ENCODE peak calls at places on chromosomes 2 and 18, in six cellular contexts. One of them, this sample, is unnamed.

GRCh38 chr2:83901322-83901721 is 557.8 kb downstream of the SUCLG1 start:
- DNase-seq in HFFc6: no peak
- DNase-seq in NCI-H2081: no peak
- DNase-seq in activated naive CD8-positive, alpha-beta T cell treated with anti-CD3 and anti-CD28 coated beads for 36 hours: no peak
- DNase-seq in T-helper 9 cell: no peak
- DNase-seq in nucleus accumbens: no peak
- DNase-seq in this sample: no peak

GRCh38 chr2:13308989-13309388 is 592.3 kb downstream of the TRIB2 start:
- DNase-seq in HFFc6: no peak
- DNase-seq in NCI-H2081: no peak
- DNase-seq in activated naive CD8-positive, alpha-beta T cell treated with anti-CD3 and anti-CD28 coated beads for 36 hours: no peak
- DNase-seq in T-helper 9 cell: no peak
- DNase-seq in nucleus accumbens: no peak
- DNase-seq in this sample: no peak

GRCh38 chr2:240991378-240992263 is 6.8 kb upstream of the SNED1 start:
- DNase-seq in HFFc6: peak
- DNase-seq in NCI-H2081: no peak
- DNase-seq in activated naive CD8-positive, alpha-beta T cell treated with anti-CD3 and anti-CD28 coated beads for 36 hours: no peak
- DNase-seq in T-helper 9 cell: no peak
- DNase-seq in nucleus accumbens: no peak
- DNase-seq in this sample: no peak

GRCh38 chr2:71082402-71083252 is 14.2 kb downstream of the NAGK start:
- DNase-seq in HFFc6: no peak
- DNase-seq in NCI-H2081: no peak
- DNase-seq in activated naive CD8-positive, alpha-beta T cell treated with anti-CD3 and anti-CD28 coated beads for 36 hours: peak
- DNase-seq in T-helper 9 cell: no peak
- DNase-seq in nucleus accumbens: no peak
- DNase-seq in this sample: peak

GRCh38 chr2:150062416-150062815 is 425.1 kb downstream of the RND3 start:
- DNase-seq in HFFc6: no peak
- DNase-seq in NCI-H2081: no peak
- DNase-seq in activated naive CD8-positive, alpha-beta T cell treated with anti-CD3 and anti-CD28 coated beads for 36 hours: no peak
- DNase-seq in T-helper 9 cell: no peak
- DNase-seq in nucleus accumbens: no peak
- DNase-seq in this sample: no peak

GRCh38 chr2:27264253-27264752 is 1.5 kb upstream of the SLC30A3 start:
- DNase-seq in HFFc6: no peak
- DNase-seq in NCI-H2081: peak
- DNase-seq in activated naive CD8-positive, alpha-beta T cell treated with anti-CD3 and anti-CD28 coated beads for 36 hours: peak
- DNase-seq in T-helper 9 cell: no peak
- DNase-seq in nucleus accumbens: no peak
- DNase-seq in this sample: peak

GRCh38 chr2:97797355-97797754 is 84.0 kb downstream of the ZAP70 start:
- DNase-seq in HFFc6: no peak
- DNase-seq in NCI-H2081: no peak
- DNase-seq in activated naive CD8-positive, alpha-beta T cell treated with anti-CD3 and anti-CD28 coated beads for 36 hours: no peak
- DNase-seq in T-helper 9 cell: no peak
- DNase-seq in nucleus accumbens: no peak
- DNase-seq in this sample: no peak

GRCh38 chr2:121236101-121236640 is 48.8 kb downstream of the TFCP2L1 start:
- DNase-seq in HFFc6: no peak
- DNase-seq in NCI-H2081: no peak
- DNase-seq in activated naive CD8-positive, alpha-beta T cell treated with anti-CD3 and anti-CD28 coated beads for 36 hours: no peak
- DNase-seq in T-helper 9 cell: no peak
- DNase-seq in nucleus accumbens: no peak
- DNase-seq in this sample: no peak

GRCh38 chr2:2846379-2847130 is 515.5 kb upstream of the MYT1L start:
- DNase-seq in HFFc6: no peak
- DNase-seq in NCI-H2081: peak
- DNase-seq in activated naive CD8-positive, alpha-beta T cell treated with anti-CD3 and anti-CD28 coated beads for 36 hours: no peak
- DNase-seq in T-helper 9 cell: no peak
- DNase-seq in nucleus accumbens: no peak
- DNase-seq in this sample: no peak

GRCh38 chr2:151614606-151615306 is 119.5 kb downstream of the NEB start:
- DNase-seq in HFFc6: no peak
- DNase-seq in NCI-H2081: no peak
- DNase-seq in activated naive CD8-positive, alpha-beta T cell treated with anti-CD3 and anti-CD28 coated beads for 36 hours: no peak
- DNase-seq in T-helper 9 cell: no peak
- DNase-seq in nucleus accumbens: no peak
- DNase-seq in this sample: no peak

GRCh38 chr2:23069156-23069555 is 315.8 kb upstream of the KLHL29 start:
- DNase-seq in HFFc6: no peak
- DNase-seq in NCI-H2081: no peak
- DNase-seq in activated naive CD8-positive, alpha-beta T cell treated with anti-CD3 and anti-CD28 coated beads for 36 hours: no peak
- DNase-seq in T-helper 9 cell: no peak
- DNase-seq in nucleus accumbens: no peak
- DNase-seq in this sample: no peak

GRCh38 chr2:148903294-148903693 is 28.3 kb downstream of the KIF5C start:
- DNase-seq in HFFc6: no peak
- DNase-seq in NCI-H2081: no peak
- DNase-seq in activated naive CD8-positive, alpha-beta T cell treated with anti-CD3 and anti-CD28 coated beads for 36 hours: no peak
- DNase-seq in T-helper 9 cell: no peak
- DNase-seq in nucleus accumbens: no peak
- DNase-seq in this sample: no peak

GRCh38 chr2:72153924-72154323 is 6.3 kb upstream of the CYP26B1 start:
- DNase-seq in HFFc6: no peak
- DNase-seq in NCI-H2081: no peak
- DNase-seq in activated naive CD8-positive, alpha-beta T cell treated with anti-CD3 and anti-CD28 coated beads for 36 hours: no peak
- DNase-seq in T-helper 9 cell: no peak
- DNase-seq in nucleus accumbens: no peak
- DNase-seq in this sample: no peak

GRCh38 chr2:27191107-27191829 is 20.6 kb upstream of the ATRAID start:
- DNase-seq in HFFc6: peak
- DNase-seq in NCI-H2081: peak
- DNase-seq in activated naive CD8-positive, alpha-beta T cell treated with anti-CD3 and anti-CD28 coated beads for 36 hours: peak
- DNase-seq in T-helper 9 cell: peak
- DNase-seq in nucleus accumbens: no peak
- DNase-seq in this sample: peak

GRCh38 chr2:172380436-172381274 is 46.7 kb upstream of the ITGA6 start:
- DNase-seq in HFFc6: peak
- DNase-seq in NCI-H2081: no peak
- DNase-seq in activated naive CD8-positive, alpha-beta T cell treated with anti-CD3 and anti-CD28 coated beads for 36 hours: no peak
- DNase-seq in T-helper 9 cell: no peak
- DNase-seq in nucleus accumbens: no peak
- DNase-seq in this sample: no peak

GRCh38 chr18:44061438-44061837 is 619.2 kb upstream of the SETBP1 start:
- DNase-seq in HFFc6: no peak
- DNase-seq in NCI-H2081: no peak
- DNase-seq in activated naive CD8-positive, alpha-beta T cell treated with anti-CD3 and anti-CD28 coated beads for 36 hours: no peak
- DNase-seq in T-helper 9 cell: no peak
- DNase-seq in nucleus accumbens: no peak
- DNase-seq in this sample: no peak

GRCh38 chr18:63206433-63207153 is 113.0 kb downstream of the BCL2 start:
- DNase-seq in HFFc6: no peak
- DNase-seq in NCI-H2081: no peak
- DNase-seq in activated naive CD8-positive, alpha-beta T cell treated with anti-CD3 and anti-CD28 coated beads for 36 hours: no peak
- DNase-seq in T-helper 9 cell: no peak
- DNase-seq in nucleus accumbens: no peak
- DNase-seq in this sample: no peak

GRCh38 chr2:238146884-238147544 is 8.5 kb downstream of the KLHL30 start:
- DNase-seq in HFFc6: no peak
- DNase-seq in NCI-H2081: no peak
- DNase-seq in activated naive CD8-positive, alpha-beta T cell treated with anti-CD3 and anti-CD28 coated beads for 36 hours: no peak
- DNase-seq in T-helper 9 cell: no peak
- DNase-seq in nucleus accumbens: no peak
- DNase-seq in this sample: no peak

GRCh38 chr18:3411854-3412268 is 38.1 kb upstream of the TGIF1 start:
- DNase-seq in HFFc6: no peak
- DNase-seq in NCI-H2081: no peak
- DNase-seq in activated naive CD8-positive, alpha-beta T cell treated with anti-CD3 and anti-CD28 coated beads for 36 hours: peak
- DNase-seq in T-helper 9 cell: peak
- DNase-seq in nucleus accumbens: no peak
- DNase-seq in this sample: peak

GRCh38 chr2:74931940-74932339 is 26.5 kb upstream of the POLE4 start:
- DNase-seq in HFFc6: no peak
- DNase-seq in NCI-H2081: no peak
- DNase-seq in activated naive CD8-positive, alpha-beta T cell treated with anti-CD3 and anti-CD28 coated beads for 36 hours: no peak
- DNase-seq in T-helper 9 cell: no peak
- DNase-seq in nucleus accumbens: no peak
- DNase-seq in this sample: no peak

GRCh38 chr2:226247289-226248275 is 552.0 kb downstream of the IRS1 start:
- DNase-seq in HFFc6: peak
- DNase-seq in NCI-H2081: no peak
- DNase-seq in activated naive CD8-positive, alpha-beta T cell treated with anti-CD3 and anti-CD28 coated beads for 36 hours: no peak
- DNase-seq in T-helper 9 cell: no peak
- DNase-seq in nucleus accumbens: no peak
- DNase-seq in this sample: no peak

GRCh38 chr2:95061601-95062183 is 36.2 kb downstream of the MAL start:
- DNase-seq in HFFc6: no peak
- DNase-seq in NCI-H2081: no peak
- DNase-seq in activated naive CD8-positive, alpha-beta T cell treated with anti-CD3 and anti-CD28 coated beads for 36 hours: no peak
- DNase-seq in T-helper 9 cell: no peak
- DNase-seq in nucleus accumbens: no peak
- DNase-seq in this sample: peak

GRCh38 chr18:78799382-78800089 is 180.1 kb upstream of the SALL3 start:
- DNase-seq in HFFc6: no peak
- DNase-seq in NCI-H2081: no peak
- DNase-seq in activated naive CD8-positive, alpha-beta T cell treated with anti-CD3 and anti-CD28 coated beads for 36 hours: no peak
- DNase-seq in T-helper 9 cell: no peak
- DNase-seq in nucleus accumbens: no peak
- DNase-seq in this sample: no peak

GRCh38 chr2:191404568-191404991 is 159.4 kb downstream of the MYO1B start:
- DNase-seq in HFFc6: peak
- DNase-seq in NCI-H2081: no peak
- DNase-seq in activated naive CD8-positive, alpha-beta T cell treated with anti-CD3 and anti-CD28 coated beads for 36 hours: no peak
- DNase-seq in T-helper 9 cell: no peak
- DNase-seq in nucleus accumbens: no peak
- DNase-seq in this sample: no peak

GRCh38 chr2:66866331-66867037 is 431.6 kb downstream of the MEIS1 start:
- DNase-seq in HFFc6: no peak
- DNase-seq in NCI-H2081: no peak
- DNase-seq in activated naive CD8-positive, alpha-beta T cell treated with anti-CD3 and anti-CD28 coated beads for 36 hours: no peak
- DNase-seq in T-helper 9 cell: no peak
- DNase-seq in nucleus accumbens: no peak
- DNase-seq in this sample: no peak

GRCh38 chr2:11166476-11166875 is 11.2 kb downstream of the SLC66A3 start:
- DNase-seq in HFFc6: no peak
- DNase-seq in NCI-H2081: no peak
- DNase-seq in activated naive CD8-positive, alpha-beta T cell treated with anti-CD3 and anti-CD28 coated beads for 36 hours: no peak
- DNase-seq in T-helper 9 cell: no peak
- DNase-seq in nucleus accumbens: no peak
- DNase-seq in this sample: no peak

GRCh38 chr2:64133828-64134227 is 10.4 kb downstream of the PELI1 start:
- DNase-seq in HFFc6: peak
- DNase-seq in NCI-H2081: no peak
- DNase-seq in activated naive CD8-positive, alpha-beta T cell treated with anti-CD3 and anti-CD28 coated beads for 36 hours: no peak
- DNase-seq in T-helper 9 cell: no peak
- DNase-seq in nucleus accumbens: no peak
- DNase-seq in this sample: no peak

GRCh38 chr2:205685314-205686230 is 3.3 kb downstream of the NRP2 start:
- DNase-seq in HFFc6: peak
- DNase-seq in NCI-H2081: no peak
- DNase-seq in activated naive CD8-positive, alpha-beta T cell treated with anti-CD3 and anti-CD28 coated beads for 36 hours: no peak
- DNase-seq in T-helper 9 cell: no peak
- DNase-seq in nucleus accumbens: no peak
- DNase-seq in this sample: no peak

GRCh38 chr2:48334180-48334579 is 195.8 kb upstream of the STON1 start:
- DNase-seq in HFFc6: no peak
- DNase-seq in NCI-H2081: no peak
- DNase-seq in activated naive CD8-positive, alpha-beta T cell treated with anti-CD3 and anti-CD28 coated beads for 36 hours: no peak
- DNase-seq in T-helper 9 cell: no peak
- DNase-seq in nucleus accumbens: no peak
- DNase-seq in this sample: no peak

GRCh38 chr2:63735931-63736820 is 105.5 kb upstream of the UGP2 start:
- DNase-seq in HFFc6: peak
- DNase-seq in NCI-H2081: no peak
- DNase-seq in activated naive CD8-positive, alpha-beta T cell treated with anti-CD3 and anti-CD28 coated beads for 36 hours: no peak
- DNase-seq in T-helper 9 cell: no peak
- DNase-seq in nucleus accumbens: no peak
- DNase-seq in this sample: no peak

GRCh38 chr18:48696218-48696617 is 157.4 kb downstream of the CTIF start:
- DNase-seq in HFFc6: no peak
- DNase-seq in NCI-H2081: no peak
- DNase-seq in activated naive CD8-positive, alpha-beta T cell treated with anti-CD3 and anti-CD28 coated beads for 36 hours: no peak
- DNase-seq in T-helper 9 cell: no peak
- DNase-seq in nucleus accumbens: no peak
- DNase-seq in this sample: no peak

GRCh38 chr2:117980783-117981676 is 32.8 kb downstream of the CCDC93 start:
- DNase-seq in HFFc6: peak
- DNase-seq in NCI-H2081: no peak
- DNase-seq in activated naive CD8-positive, alpha-beta T cell treated with anti-CD3 and anti-CD28 coated beads for 36 hours: no peak
- DNase-seq in T-helper 9 cell: no peak
- DNase-seq in nucleus accumbens: no peak
- DNase-seq in this sample: no peak

GRCh38 chr2:177799531-177799930 is 273.0 kb downstream of the PDE11A start:
- DNase-seq in HFFc6: peak
- DNase-seq in NCI-H2081: peak
- DNase-seq in activated naive CD8-positive, alpha-beta T cell treated with anti-CD3 and anti-CD28 coated beads for 36 hours: no peak
- DNase-seq in T-helper 9 cell: no peak
- DNase-seq in nucleus accumbens: no peak
- DNase-seq in this sample: no peak

GRCh38 chr2:19673213-19673791 is 228.5 kb downstream of the TTC32 start:
- DNase-seq in HFFc6: peak
- DNase-seq in NCI-H2081: no peak
- DNase-seq in activated naive CD8-positive, alpha-beta T cell treated with anti-CD3 and anti-CD28 coated beads for 36 hours: no peak
- DNase-seq in T-helper 9 cell: no peak
- DNase-seq in nucleus accumbens: no peak
- DNase-seq in this sample: no peak

GRCh38 chr2:47569658-47570398 is 166.9 kb downstream of the MSH2 start:
- DNase-seq in HFFc6: no peak
- DNase-seq in NCI-H2081: peak
- DNase-seq in activated naive CD8-positive, alpha-beta T cell treated with anti-CD3 and anti-CD28 coated beads for 36 hours: peak
- DNase-seq in T-helper 9 cell: no peak
- DNase-seq in nucleus accumbens: no peak
- DNase-seq in this sample: no peak

GRCh38 chr18:79554945-79555645 is 124.5 kb upstream of the CTDP1 start:
- DNase-seq in HFFc6: no peak
- DNase-seq in NCI-H2081: no peak
- DNase-seq in activated naive CD8-positive, alpha-beta T cell treated with anti-CD3 and anti-CD28 coated beads for 36 hours: no peak
- DNase-seq in T-helper 9 cell: no peak
- DNase-seq in nucleus accumbens: no peak
- DNase-seq in this sample: no peak

GRCh38 chr2:215712219-215712849 is 276.5 kb upstream of the FN1 start:
- DNase-seq in HFFc6: no peak
- DNase-seq in NCI-H2081: no peak
- DNase-seq in activated naive CD8-positive, alpha-beta T cell treated with anti-CD3 and anti-CD28 coated beads for 36 hours: no peak
- DNase-seq in T-helper 9 cell: no peak
- DNase-seq in nucleus accumbens: no peak
- DNase-seq in this sample: no peak

GRCh38 chr18:69889009-69889408 is 58.7 kb downstream of the CD226 start:
- DNase-seq in HFFc6: no peak
- DNase-seq in NCI-H2081: no peak
- DNase-seq in activated naive CD8-positive, alpha-beta T cell treated with anti-CD3 and anti-CD28 coated beads for 36 hours: peak
- DNase-seq in T-helper 9 cell: no peak
- DNase-seq in nucleus accumbens: no peak
- DNase-seq in this sample: no peak